ENCODE peak calls at places on chromosome 21, in six cellular contexts. B is hypothalamus, W is NAMALWA, X is NCI-H187, E is mesendoderm, D is HFF-Myc. Z is an unnamed sample.

GRCh38 chr21:38440746-38441145 is 57.5 kb downstream of the ERG start:
- DNase-seq in B (no peak), W (no peak), X (no peak), E (peak; percentile 58), D (no peak), Z (no peak)

GRCh38 chr21:33961061-33961460 is 45.5 kb upstream of the ATP5PO start:
- DNase-seq in B (no peak), W (no peak), X (no peak), E (no peak), D (no peak), Z (no peak)

GRCh38 chr21:33578214-33578613 is 10.3 kb downstream of the DONSON start:
- DNase-seq in B (no peak), W (no peak), X (no peak), E (no peak), D (no peak), Z (no peak)

GRCh38 chr21:43188712-43189151 is 19.9 kb downstream of the CRYAA start:
- DNase-seq in B (no peak), W (no peak), X (no peak), E (no peak), D (no peak), Z (no peak)

GRCh38 chr21:36769051-36769867 is 70.3 kb downstream of the SIM2 start:
- DNase-seq in B (no peak), W (no peak), X (no peak), E (no peak), D (no peak), Z (no peak)

GRCh38 chr21:41610042-41610839 is 102.3 kb upstream of the TMPRSS2 start:
- DNase-seq in B (no peak), W (peak; percentile 45), X (peak; percentile 20), E (peak; percentile 90), D (no peak), Z (no peak)

GRCh38 chr21:33760641-33761103 is 118.4 kb downstream of the ITSN1 start:
- DNase-seq in B (no peak), W (no peak), X (no peak), E (no peak), D (peak; percentile 44), Z (no peak)

GRCh38 chr21:17613242-17613676 is 558 bp upstream of the BTG3 start:
- DNase-seq in B (no peak), W (peak; percentile 13), X (no peak), E (no peak), D (no peak), Z (no peak)

GRCh38 chr21:35284199-35284598 is 235.1 kb upstream of the RUNX1 start:
- DNase-seq in B (no peak), W (no peak), X (no peak), E (no peak), D (no peak), Z (no peak)

GRCh38 chr21:42395302-42395701 is 550 bp downstream of the TMPRSS3 start:
- DNase-seq in B (no peak), W (no peak), X (no peak), E (no peak), D (no peak), Z (no peak)

GRCh38 chr21:44939532-44940115 is at the start of gene SLX9:
- DNase-seq in B (no peak), W (peak; percentile 78), X (peak; percentile 70), E (peak; percentile 88), D (peak; percentile 24), Z (no peak)

GRCh38 chr21:32812035-32812434 is 40.5 kb upstream of the PAXBP1 start:
- DNase-seq in B (no peak), W (no peak), X (no peak), E (no peak), D (no peak), Z (no peak)

GRCh38 chr21:35072960-35073359 is 23.9 kb upstream of the RUNX1 start:
- DNase-seq in B (no peak), W (no peak), X (no peak), E (no peak), D (no peak), Z (no peak)

GRCh38 chr21:37073417-37074194 is 552 bp downstream of the TTC3 start:
- DNase-seq in B (peak; percentile 51), W (peak; percentile 68), X (no peak), E (no peak), D (no peak), Z (no peak)

GRCh38 chr21:46027855-46028493 is 46.4 kb downstream of the COL6A1 start:
- DNase-seq in B (no peak), W (no peak), X (no peak), E (no peak), D (no peak), Z (no peak)

GRCh38 chr21:39595465-39595864 is 17.3 kb upstream of the B3GALT5 start:
- DNase-seq in B (no peak), W (no peak), X (no peak), E (no peak), D (no peak), Z (no peak)

GRCh38 chr21:38311765-38312164 is 55.0 kb downstream of the KCNJ15 start:
- DNase-seq in B (no peak), W (no peak), X (peak; percentile 25), E (no peak), D (no peak), Z (no peak)